ENCODE peak calls at places on chromosome 1, in eight cellular contexts. O is cardiac muscle cell, Q is AG04450, U is uterus, S is heart right ventricle, C is A673, M is HCT116, J is PC-3. K is an unnamed sample.

GRCh38 chr1:61081637-61082335 is 575 bp upstream of the NFIA start:
- DNase-seq in C (peak; percentile 91), U (peak; percentile 54), O (peak; percentile 69), J (peak; percentile 59), M (no peak), S (peak; percentile 46), Q (no peak), K (peak; percentile 41)

GRCh38 chr1:151920147-151920546 is 10.8 kb upstream of the THEM4 start:
- DNase-seq in M (no peak), C (no peak), S (no peak), O (no peak), Q (no peak), U (no peak), J (no peak), K (no peak)

GRCh38 chr1:210074904-210075303 is 136.9 kb downstream of the SYT14 start:
- DNase-seq in C (no peak), S (no peak), U (no peak), Q (no peak), J (no peak), M (no peak), O (no peak), K (no peak)

GRCh38 chr1:29240400-29240837 is 4.1 kb downstream of the PTPRU start:
- DNase-seq in M (no peak), C (no peak), S (no peak), Q (no peak), O (peak; percentile 52), J (no peak), U (no peak), K (no peak)

GRCh38 chr1:228109962-228110488 is 926 bp upstream of the MRPL55 start:
- DNase-seq in M (no peak), S (no peak), C (no peak), U (no peak), O (no peak), Q (no peak), J (peak; percentile 30), K (no peak)

GRCh38 chr1:167186771-167187170 is 33.9 kb upstream of the POU2F1 start:
- DNase-seq in M (no peak), O (no peak), Q (no peak), C (no peak), J (no peak), U (no peak), S (no peak), K (no peak)

GRCh38 chr1:155016231-155016831 is 13.7 kb downstream of the ZBTB7B start:
- DNase-seq in O (no peak), U (no peak), Q (no peak), C (no peak), M (no peak), S (no peak), J (no peak), K (no peak)

GRCh38 chr1:158496379-158496778 is 24.4 kb downstream of the OR10R2 start:
- DNase-seq in C (peak; percentile 42), U (no peak), J (peak; percentile 16), S (no peak), Q (no peak), M (no peak), O (peak; percentile 22), K (no peak)

GRCh38 chr1:183203094-183203493 is 17.0 kb downstream of the LAMC2 start:
- DNase-seq in J (no peak), Q (no peak), M (no peak), U (no peak), O (no peak), S (no peak), C (no peak), K (no peak)

GRCh38 chr1:91778964-91779363 is 107.0 kb downstream of the TGFBR3 start:
- DNase-seq in U (peak; percentile 8), C (no peak), Q (no peak), M (no peak), S (no peak), J (no peak), O (no peak), K (no peak)

GRCh38 chr1:245915406-245915805 is 591.7 kb downstream of the SMYD3 start:
- DNase-seq in S (no peak), Q (no peak), U (no peak), C (no peak), M (no peak), O (no peak), J (no peak), K (no peak)

GRCh38 chr1:190478193-190479007 is 736 bp upstream of the BRINP3 start:
- DNase-seq in O (peak; percentile 55), C (peak; percentile 82), Q (no peak), M (peak; percentile 48), S (no peak), J (peak; percentile 72), U (no peak), K (no peak)

GRCh38 chr1:19209439-19209989 is 552 bp downstream of the UBR4 start:
- DNase-seq in U (peak; percentile 36), O (peak; percentile 59), M (no peak), J (peak; percentile 5), S (no peak), C (peak; percentile 37), Q (no peak), K (peak; percentile 32)

GRCh38 chr1:204240233-204240632 is 26.4 kb upstream of the GOLT1A start:
- DNase-seq in O (no peak), M (no peak), S (no peak), Q (no peak), J (no peak), C (no peak), U (no peak), K (no peak)

GRCh38 chr1:10210841-10211804 is 753 bp downstream of the KIF1B start:
- DNase-seq in C (peak; percentile 58), O (peak; percentile 75), U (peak; percentile 98), Q (peak; percentile 59), J (peak; percentile 90), M (peak; percentile 61), S (peak; percentile 87), K (peak; percentile 90)

GRCh38 chr1:178075323-178075722 is 18.6 kb upstream of the RASAL2 start:
- DNase-seq in U (no peak), C (peak; percentile 61), J (no peak), O (no peak), S (no peak), M (no peak), Q (no peak), K (no peak)

GRCh38 chr1:50419192-50419906 is 3.9 kb downstream of the DMRTA2 start:
- DNase-seq in M (no peak), Q (no peak), O (no peak), C (no peak), S (no peak), U (no peak), J (no peak), K (no peak)

GRCh38 chr1:77538956-77539509 is 143.4 kb downstream of the ZZZ3 start:
- DNase-seq in U (peak; percentile 52), O (no peak), M (no peak), Q (peak; percentile 83), S (no peak), J (peak; percentile 80), C (no peak), K (no peak)

GRCh38 chr1:25458550-25459298 is 28.0 kb downstream of the MACO1 start:
- DNase-seq in J (no peak), S (no peak), C (no peak), U (no peak), O (no peak), M (no peak), Q (no peak), K (no peak)

GRCh38 chr1:107993920-107994319 is 28.9 kb upstream of the VAV3 start:
- DNase-seq in Q (no peak), M (no peak), J (no peak), S (no peak), O (no peak), C (no peak), U (no peak), K (no peak)

GRCh38 chr1:5947978-5948680 is 44.1 kb downstream of the NPHP4 start:
- DNase-seq in S (no peak), J (peak; percentile 16), O (no peak), U (no peak), Q (no peak), C (no peak), M (no peak), K (no peak)

DNA sequence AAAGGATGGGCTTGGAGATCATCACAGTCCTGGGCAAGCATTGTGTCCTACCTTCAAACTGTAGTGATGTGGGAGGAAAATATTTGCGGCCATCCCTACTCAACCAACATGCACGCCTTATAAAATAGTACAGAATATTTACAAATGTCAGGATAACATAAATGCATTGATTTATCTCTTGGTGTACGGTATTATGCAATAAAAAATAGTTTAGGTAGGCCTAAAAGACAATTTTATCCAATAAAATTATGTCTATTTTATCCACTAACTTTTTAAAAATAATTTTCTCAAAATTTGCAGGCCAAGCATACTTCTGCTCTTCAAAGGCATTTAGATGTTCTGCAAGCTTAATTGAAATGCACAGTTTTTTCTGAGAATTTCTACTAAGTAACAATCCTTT is at the start of gene OR2T1:
- DNase-seq in Q (no peak), M (no peak), O (no peak), C (no peak), S (no peak), U (no peak), J (no peak), K (no peak)
- H3K9me3 ChIP-seq in Q (peaks cover 17% of the 10 kb centered on the region), M (peaks cover 16% of the 10 kb centered on the region), O (peaks cover 3% of the 10 kb centered on the region), C (no peaks in the 10 kb centered on the region), S (no peaks in the 10 kb centered on the region), U (no peaks in the 10 kb centered on the region), J (peaks cover 6% of the 10 kb centered on the region), K (no peaks in the 10 kb centered on the region)

GRCh38 chr1:100463809-100464424 is 74.0 kb upstream of the GPR88 start:
- DNase-seq in C (peak; percentile 79), Q (no peak), M (peak; percentile 39), J (peak; percentile 70), O (peak; percentile 79), S (peak; percentile 30), U (no peak), K (peak; percentile 44)
- TF ChIP-seq CTCF in C (peak; percentile 91), Q (peak; percentile 85), M (peak; percentile 90), J (peak; percentile 96), O (peak; percentile 96), S (peak; percentile 82), U (no peak), K (peak; percentile 29)

DNA sequence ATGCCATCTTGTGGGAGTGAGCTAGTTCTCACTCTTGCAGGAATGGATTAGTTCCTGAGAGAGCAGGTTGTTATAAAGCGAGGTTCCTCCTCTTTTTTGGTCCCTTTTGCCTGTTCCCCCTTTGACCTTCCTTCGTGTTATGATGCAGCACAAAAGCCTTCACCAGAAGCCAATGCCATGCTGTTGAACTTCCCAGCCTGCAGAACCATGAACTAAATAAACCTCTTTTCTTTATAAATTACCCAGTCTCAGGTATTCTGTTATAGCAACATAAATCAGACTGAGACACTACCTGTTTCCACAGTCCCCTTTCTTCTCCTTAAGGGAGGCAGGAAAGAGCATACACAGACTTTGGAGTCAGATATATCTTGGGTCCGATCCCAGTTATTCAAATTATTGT is 25.6 kb downstream of the DISP3 start:
- DNase-seq in M (no peak), C (no peak), S (no peak), Q (no peak), U (no peak), O (no peak), J (no peak), K (no peak)
- H3K9me3 ChIP-seq in M (peaks cover 14% of the 10 kb centered on the region), C (peaks cover 15% of the 10 kb centered on the region), S (peaks cover 40% of the 10 kb centered on the region), Q (peaks cover 19% of the 10 kb centered on the region), U (peaks cover 5% of the 10 kb centered on the region), O (no peaks in the 10 kb centered on the region), J (peaks cover 34% of the 10 kb centered on the region), K (peaks cover 31% of the 10 kb centered on the region)

DNA sequence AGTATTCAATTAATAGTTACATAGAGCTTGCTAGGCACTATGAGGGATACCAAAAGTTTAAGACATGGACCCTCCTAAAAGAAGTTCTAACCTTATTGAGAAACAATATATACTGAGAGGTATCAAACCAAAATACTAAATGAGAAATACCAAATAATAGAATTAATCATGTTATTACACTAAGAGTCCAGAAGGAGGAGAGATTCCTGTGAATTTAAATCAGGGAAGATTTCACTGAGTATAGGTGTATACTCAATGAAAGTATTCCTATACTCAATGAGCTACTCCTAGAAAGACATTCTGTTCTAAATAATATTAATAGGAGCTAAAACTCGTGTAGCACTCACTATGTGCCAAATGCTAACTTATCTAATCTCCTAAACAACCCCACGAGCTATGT is 9.4 kb downstream of the CR1L start:
- DNase-seq in S (no peak), O (no peak), J (peak; percentile 58), U (no peak), M (no peak), C (no peak), Q (no peak), K (no peak)
- TF ChIP-seq CTCF in S (no peak), O (peak; percentile 31), J (peak; percentile 65), U (no peak), M (peak; percentile 13), C (peak; percentile 42), Q (peak; percentile 32), K (no peak)

K was measured in lung.